ENCODE peak calls at places on chromosome 12, in seven cellular contexts. Y is GM23248; J is LNCaP clone FGC; Q is activated T-cell treated with anti-CD3 and anti-CD28 coated beads, Interleukin-2, amount 50 U/mL, for 24 hours; P is non-pigmented ciliary epithelial cell; I is iPS-NIHi11; S is NCI-H345. X is an unnamed sample.

GRCh38 chr12:53976172-53976822 is 1.5 kb upstream of the HOTAIR start:
- DNase-seq in Y (no peak), J (no peak), Q (no peak), P (no peak), I (no peak), S (no peak), X (no peak)

GRCh38 chr12:4137015-4137414 is 136.5 kb upstream of the CCND2 start:
- DNase-seq in Y (no peak), J (no peak), Q (peak), P (no peak), I (no peak), S (no peak), X (no peak)

GRCh38 chr12:52351196-52352059 is 15.9 kb downstream of the KRT85 start:
- DNase-seq in Y (no peak), J (peak), Q (peak), P (no peak), I (no peak), S (no peak), X (no peak)

GRCh38 chr12:1760566-1761382 is 59.6 kb upstream of the LRTM2 start:
- DNase-seq in Y (peak), J (no peak), Q (no peak), P (no peak), I (no peak), S (no peak), X (no peak)

GRCh38 chr12:10363922-10364838 is 25.7 kb downstream of the KLRK1 start:
- DNase-seq in Y (peak), J (no peak), Q (peak), P (no peak), I (no peak), S (peak), X (peak)

GRCh38 chr12:45518516-45519235 is 210.8 kb upstream of the ARID2 start:
- DNase-seq in Y (no peak), J (no peak), Q (peak), P (no peak), I (no peak), S (no peak), X (no peak)

GRCh38 chr12:21666722-21667121 is 9.1 kb upstream of the LDHB start:
- DNase-seq in Y (no peak), J (no peak), Q (no peak), P (no peak), I (no peak), S (peak), X (no peak)

GRCh38 chr12:3137814-3138445 is 60.8 kb downstream of the TSPAN9 start:
- DNase-seq in Y (no peak), J (no peak), Q (no peak), P (no peak), I (no peak), S (no peak), X (no peak)

GRCh38 chr12:47767197-47767724 is 5.8 kb upstream of the SLC48A1 start:
- DNase-seq in Y (peak), J (no peak), Q (peak), P (no peak), I (peak), S (no peak), X (peak)

GRCh38 chr12:20653871-20654270 is 41.3 kb upstream of the SLCO1C1 start:
- DNase-seq in Y (peak), J (no peak), Q (no peak), P (no peak), I (no peak), S (no peak), X (no peak)

GRCh38 chr12:54355104-54355815 is 9.0 kb downstream of the GPR84 start:
- DNase-seq in Y (no peak), J (no peak), Q (no peak), P (no peak), I (no peak), S (no peak), X (no peak)

GRCh38 chr12:51323966-51324895 is at the start of gene BIN2:
- DNase-seq in Y (no peak), J (no peak), Q (peak), P (no peak), I (no peak), S (no peak), X (no peak)

GRCh38 chr12:124030510-124030909 is 57.5 kb downstream of the ZNF664 start:
- DNase-seq in Y (peak), J (no peak), Q (no peak), P (no peak), I (peak), S (no peak), X (peak)

GRCh38 chr12:27711312-27711682 is 665 bp downstream of the MRPS35 start:
- DNase-seq in Y (no peak), J (no peak), Q (no peak), P (no peak), I (no peak), S (peak), X (peak)

GRCh38 chr12:80838024-80838658 is 99.6 kb downstream of the LIN7A start:
- DNase-seq in Y (no peak), J (no peak), Q (no peak), P (no peak), I (no peak), S (no peak), X (no peak)

GRCh38 chr12:95130096-95130495 is 56.7 kb upstream of the NR2C1 start:
- DNase-seq in Y (no peak), J (no peak), Q (no peak), P (peak), I (no peak), S (no peak), X (no peak)

GRCh38 chr12:57603758-57604453 is 718 bp upstream of the DTX3 start:
- DNase-seq in Y (peak), J (no peak), Q (no peak), P (no peak), I (peak), S (no peak), X (peak)

GRCh38 chr12:10454531-10454930 is 1.4 kb upstream of the KLRC1 start:
- DNase-seq in Y (no peak), J (no peak), Q (no peak), P (no peak), I (no peak), S (no peak), X (no peak)

GRCh38 chr12:87427770-87428169 is 601.4 kb downstream of the C12orf50 start:
- DNase-seq in Y (no peak), J (no peak), Q (no peak), P (no peak), I (no peak), S (no peak), X (peak)

GRCh38 chr12:102114212-102114611 is 5.7 kb downstream of the NUP37 start:
- DNase-seq in Y (no peak), J (peak), Q (no peak), P (no peak), I (no peak), S (no peak), X (no peak)

GRCh38 chr12:49698619-49699545 is 8.3 kb downstream of the FMNL3 start:
- DNase-seq in Y (peak), J (no peak), Q (peak), P (no peak), I (peak), S (no peak), X (peak)

GRCh38 chr12:26513357-26514043 is 318.1 kb downstream of the SSPN start:
- DNase-seq in Y (no peak), J (no peak), Q (no peak), P (no peak), I (no peak), S (no peak), X (no peak)

GRCh38 chr12:67366530-67367196 is 97.5 kb downstream of the CAND1 start:
- DNase-seq in Y (peak), J (no peak), Q (no peak), P (no peak), I (no peak), S (no peak), X (peak)

GRCh38 chr12:121811434-121812319 is 7.9 kb downstream of the SETD1B start:
- DNase-seq in Y (peak), J (no peak), Q (peak), P (no peak), I (peak), S (peak), X (peak)

GRCh38 chr12:91704446-91704845 is 441.2 kb downstream of the BTG1 start:
- DNase-seq in Y (peak), J (no peak), Q (no peak), P (no peak), I (no peak), S (peak), X (peak)

GRCh38 chr12:124496584-124496983 is 70.8 kb downstream of the NCOR2 start:
- DNase-seq in Y (peak), J (no peak), Q (no peak), P (no peak), I (peak), S (no peak), X (peak)

GRCh38 chr12:120225852-120226640 is 25.1 kb upstream of the RPLP0 start:
- DNase-seq in Y (no peak), J (no peak), Q (peak), P (no peak), I (no peak), S (no peak), X (no peak)